ENCODE peak calls at places on chromosomes 16 and 17, in four cellular contexts. C is H1, U is K562, O is GM12878. I is an unnamed sample.

GRCh38 chr16:57409065-57409464 is 4.5 kb downstream of the CCL17 start:
- DNase-seq in C (no peak), U (no peak), O (no peak), I (no peak)

GRCh38 chr16:11133344-11133921 is 122.6 kb downstream of the SOCS1 start:
- DNase-seq in C (no peak), O (no peak), U (peak; percentile 90), I (no peak)

GRCh38 chr17:37062036-37062435 is 113.3 kb downstream of the AATF start:
- DNase-seq in O (no peak), C (no peak), U (no peak), I (no peak)

GRCh38 chr17:2449486-2449885 is 48.6 kb upstream of the MNT start:
- DNase-seq in U (no peak), O (no peak), C (no peak), I (no peak)

GRCh38 chr16:31695667-31696066 is 168.0 kb downstream of the AHSP start:
- DNase-seq in C (no peak), U (peak; percentile 31), O (no peak), I (no peak)

GRCh38 chr17:50935201-50936124 is 69.3 kb upstream of the TOB1 start:
- DNase-seq in U (no peak), O (no peak), C (no peak), I (no peak)

GRCh38 chr17:2755941-2756724 is 6.7 kb upstream of the CCDC92B start:
- DNase-seq in U (peak; percentile 8), O (no peak), C (no peak), I (peak; percentile 82)

GRCh38 chr16:53052519-53053501 is at the start of gene CHD9NB:
- DNase-seq in U (peak; percentile 54), O (no peak), C (no peak), I (no peak)

GRCh38 chr17:72745241-72745640 is 347.2 kb downstream of the SLC39A11 start:
- DNase-seq in O (no peak), U (no peak), C (no peak), I (no peak)

GRCh38 chr16:84278968-84279367 is 15.7 kb upstream of the WFDC1 start:
- DNase-seq in U (no peak), O (no peak), C (no peak), I (no peak)

GRCh38 chr16:82671743-82672142 is 45.0 kb downstream of the CDH13 start:
- DNase-seq in O (no peak), U (peak; percentile 4), C (no peak), I (peak; percentile 43)

GRCh38 chr17:47693667-47694017 is 319 bp upstream of the TBKBP1 start:
- DNase-seq in O (no peak), C (no peak), U (peak; percentile 57), I (no peak)

GRCh38 chr17:77022766-77023165 is 118.0 kb upstream of the SEC14L1 start:
- DNase-seq in U (no peak), C (no peak), O (no peak), I (no peak)

GRCh38 chr17:61414141-61414935 is 14.7 kb downstream of the TBX2 start:
- DNase-seq in U (no peak), O (no peak), C (no peak), I (no peak)

GRCh38 chr17:18039535-18040286 is 503 bp downstream of the GID4 start:
- DNase-seq in O (no peak), U (peak; percentile 44), C (no peak), I (peak; percentile 56)

GRCh38 chr16:54432481-54433229 is 146.1 kb upstream of the IRX3 start:
- DNase-seq in C (no peak), O (no peak), U (no peak), I (no peak)

GRCh38 chr16:85800321-85800669 is 800 bp downstream of the COX4I1 start:
- DNase-seq in C (no peak), U (peak; percentile 41), O (no peak), I (no peak)

GRCh38 chr16:68070811-68071546 is 14.2 kb upstream of the NFATC3 start:
- DNase-seq in U (no peak), C (no peak), O (no peak), I (no peak)

GRCh38 chr17:29855686-29856085 is 74.3 kb downstream of the SSH2 start:
- DNase-seq in U (no peak), O (no peak), C (no peak), I (no peak)

GRCh38 chr17:16491703-16492612 is at the start of gene LRRC75A:
- DNase-seq in C (no peak), O (no peak), U (peak; percentile 50), I (peak; percentile 75)

GRCh38 chr17:70230883-70231282 is 61.6 kb downstream of the KCNJ2 start:
- DNase-seq in C (no peak), O (no peak), U (no peak), I (no peak)

GRCh38 chr17:79005063-79005861 is 4.3 kb downstream of the CANT1 start:
- DNase-seq in C (no peak), O (no peak), U (no peak), I (no peak)

GRCh38 chr17:4520881-4521600 is 22.4 kb downstream of the SPNS2 start:
- DNase-seq in C (no peak), O (no peak), U (no peak), I (no peak)

GRCh38 chr17:44931376-44931775 is 16.1 kb upstream of the GFAP start:
- DNase-seq in U (no peak), O (no peak), C (no peak), I (no peak)

GRCh38 chr16:69089091-69089912 is 16.2 kb upstream of the HAS3 start:
- DNase-seq in O (peak; percentile 21), U (peak; percentile 61), C (no peak), I (peak; percentile 48)

GRCh38 chr17:58233547-58233946 is 4.8 kb upstream of the LPO start:
- DNase-seq in U (no peak), C (no peak), O (peak; percentile 55), I (no peak)

GRCh38 chr17:4043862-4044261 is 79.6 kb upstream of the ATP2A3 start:
- DNase-seq in C (no peak), U (no peak), O (peak; percentile 39), I (no peak)

GRCh38 chr17:29291163-29291752 is 2.7 kb downstream of the NUFIP2 start:
- DNase-seq in O (peak; percentile 35), U (peak; percentile 77), C (no peak), I (no peak)

GRCh38 chr16:66207139-66207863 is 159.2 kb upstream of the CDH5 start:
- DNase-seq in U (no peak), O (no peak), C (no peak), I (no peak)

GRCh38 chr16:68345351-68345810 is 34.6 kb downstream of the PRMT7 start:
- DNase-seq in C (no peak), O (no peak), U (no peak), I (no peak)

GRCh38 chr16:20944861-20945390 is 44.4 kb downstream of the LYRM1 start:
- DNase-seq in U (peak; percentile 83), C (no peak), O (no peak), I (no peak)

GRCh38 chr17:83194189-83194565 is 114.8 kb downstream of the METRNL start:
- DNase-seq in O (no peak), U (no peak), C (no peak), I (no peak)

GRCh38 chr17:63137163-63137562 is 171.1 kb downstream of the TANC2 start:
- DNase-seq in U (no peak), C (no peak), O (no peak), I (no peak)

GRCh38 chr17:63139356-63139755 is 173.3 kb downstream of the TANC2 start:
- DNase-seq in U (no peak), C (no peak), O (no peak), I (no peak)

GRCh38 chr17:63142836-63143235 is 176.8 kb downstream of the TANC2 start:
- DNase-seq in O (no peak), U (no peak), C (no peak), I (no peak)

GRCh38 chr17:63138713-63139112 is 172.7 kb downstream of the TANC2 start:
- DNase-seq in O (no peak), C (no peak), U (no peak), I (no peak)

DNA sequence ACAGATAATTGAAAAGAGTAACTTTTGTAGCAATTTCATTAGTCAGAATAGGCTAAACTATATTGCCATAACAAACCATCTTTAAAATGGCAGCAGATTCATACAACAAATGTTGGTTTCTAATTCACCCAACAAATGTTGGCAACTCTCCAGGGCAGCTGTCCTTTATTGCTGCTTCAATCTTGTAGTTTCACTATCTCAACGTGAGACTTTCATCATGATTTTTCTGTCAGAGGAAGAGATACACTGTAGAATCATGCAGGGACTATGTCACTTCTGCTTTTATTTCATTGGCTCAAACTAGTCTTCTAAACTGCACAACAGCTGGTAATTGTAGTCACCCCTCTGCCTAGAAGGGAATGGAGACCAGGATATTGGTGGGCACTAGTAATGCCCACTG is 174.2 kb downstream of the TANC2 start:
- DNase-seq in O (peak; percentile 4), U (no peak), C (no peak), I (no peak)
- TF ChIP-seq ATF2 in O (no peak), U (no peak), C (no peak), I (no peak)

GRCh38 chr16:15775209-15775608 is 81.6 kb downstream of the MYH11 start:
- DNase-seq in C (no peak), U (peak; percentile 24), O (peak; percentile 11), I (no peak)
- TF ChIP-seq ATF2 in C (no peak), U (no peak), O (no peak), I (no peak)

DNA sequence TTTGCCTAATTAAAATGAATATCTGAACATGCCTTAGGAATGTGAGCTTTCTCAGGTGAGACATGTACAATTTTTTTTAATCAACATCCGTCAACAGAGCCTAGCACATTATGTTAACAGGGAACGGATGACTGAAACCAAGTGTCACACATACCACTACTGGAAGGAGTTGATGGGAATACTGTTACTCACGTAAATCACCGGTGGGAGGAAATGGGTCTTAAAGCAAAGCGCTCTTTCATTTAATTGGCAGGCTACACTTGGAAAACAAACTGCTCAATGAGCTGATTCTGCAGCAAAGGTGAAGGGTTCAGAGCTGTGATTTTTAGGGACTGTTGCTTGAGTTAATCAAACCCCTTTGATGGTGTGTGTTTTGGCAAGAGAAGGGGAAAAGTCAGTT is 4.8 kb downstream of the CPPED1 start:
- DNase-seq in U (no peak), O (no peak), C (no peak), I (no peak)
- TF ChIP-seq ATF2 in U (no peak), O (no peak), C (no peak), I (no peak)

GRCh38 chr17:49021768-49022103 is 24.6 kb downstream of the IGF2BP1 start:
- DNase-seq in U (no peak), O (no peak), C (no peak), I (no peak)

GRCh38 chr17:49021095-49021767 is 24.0 kb downstream of the IGF2BP1 start:
- DNase-seq in C (no peak), U (peak; percentile 29), O (no peak), I (no peak)

GRCh38 chr17:49024523-49024922 is 27.3 kb downstream of the IGF2BP1 start:
- DNase-seq in U (no peak), O (no peak), C (no peak), I (no peak)

GRCh38 chr17:49020609-49021008 is 23.4 kb downstream of the IGF2BP1 start:
- DNase-seq in O (no peak), C (no peak), U (no peak), I (no peak)

GRCh38 chr17:49022391-49022941 is 25.3 kb downstream of the IGF2BP1 start:
- DNase-seq in C (peak; percentile 92), O (no peak), U (no peak), I (peak; percentile 89)
- TF ChIP-seq ATF2 in C (peak; percentile 57), O (no peak), U (no peak), I (no peak)